ENCODE peak calls at places on chromosomes 16 and 17, in six cellular contexts. One of them, this sample, is unnamed.

GRCh38 chr17:18006495-18007239 is 32.3 kb downstream of the ATPAF2 start:
- DNase-seq in colonic mucosa: no peak
- DNase-seq in SK-N-SH: no peak
- DNase-seq in foreskin fibroblast: no peak
- DNase-seq in A673: no peak
- DNase-seq in type B pancreatic cell: no peak
- DNase-seq in this sample: peak; percentile 76

GRCh38 chr17:2438823-2439222 is 38.0 kb upstream of the MNT start:
- DNase-seq in colonic mucosa: no peak
- DNase-seq in SK-N-SH: no peak
- DNase-seq in foreskin fibroblast: no peak
- DNase-seq in A673: no peak
- DNase-seq in type B pancreatic cell: no peak
- DNase-seq in this sample: no peak

GRCh38 chr16:23131841-23132576 is 17.2 kb downstream of the USP31 start:
- DNase-seq in colonic mucosa: no peak
- DNase-seq in SK-N-SH: no peak
- DNase-seq in foreskin fibroblast: no peak
- DNase-seq in A673: no peak
- DNase-seq in type B pancreatic cell: no peak
- DNase-seq in this sample: no peak

GRCh38 chr17:46885415-46885814 is 34.0 kb downstream of the WNT9B start:
- DNase-seq in colonic mucosa: no peak
- DNase-seq in SK-N-SH: no peak
- DNase-seq in foreskin fibroblast: no peak
- DNase-seq in A673: no peak
- DNase-seq in type B pancreatic cell: no peak
- DNase-seq in this sample: no peak

GRCh38 chr17:82205720-82206508 is 6.7 kb downstream of the CCDC57 start:
- DNase-seq in colonic mucosa: peak; percentile 88
- DNase-seq in SK-N-SH: peak; percentile 92
- DNase-seq in foreskin fibroblast: peak; percentile 85
- DNase-seq in A673: peak; percentile 91
- DNase-seq in type B pancreatic cell: no peak
- DNase-seq in this sample: peak; percentile 91

GRCh38 chr16:252366-253337 is 18.0 kb downstream of the FAM234A start:
- DNase-seq in colonic mucosa: peak; percentile 84
- DNase-seq in SK-N-SH: no peak
- DNase-seq in foreskin fibroblast: no peak
- DNase-seq in A673: no peak
- DNase-seq in type B pancreatic cell: no peak
- DNase-seq in this sample: no peak

GRCh38 chr17:27226611-27227234 is 67.2 kb upstream of the WSB1 start:
- DNase-seq in colonic mucosa: no peak
- DNase-seq in SK-N-SH: no peak
- DNase-seq in foreskin fibroblast: peak; percentile 52
- DNase-seq in A673: no peak
- DNase-seq in type B pancreatic cell: no peak
- DNase-seq in this sample: no peak

GRCh38 chr17:80959330-80960036 is 32.2 kb upstream of the CHMP6 start:
- DNase-seq in colonic mucosa: peak; percentile 63
- DNase-seq in SK-N-SH: peak; percentile 69
- DNase-seq in foreskin fibroblast: peak; percentile 62
- DNase-seq in A673: no peak
- DNase-seq in type B pancreatic cell: no peak
- DNase-seq in this sample: peak; percentile 90

GRCh38 chr16:19184823-19185509 is 16.9 kb downstream of the SYT17 start:
- DNase-seq in colonic mucosa: no peak
- DNase-seq in SK-N-SH: no peak
- DNase-seq in foreskin fibroblast: no peak
- DNase-seq in A673: no peak
- DNase-seq in type B pancreatic cell: no peak
- DNase-seq in this sample: no peak

GRCh38 chr16:31876955-31877828 is 3.6 kb downstream of the ZNF267 start:
- DNase-seq in colonic mucosa: no peak
- DNase-seq in SK-N-SH: no peak
- DNase-seq in foreskin fibroblast: peak; percentile 78
- DNase-seq in A673: no peak
- DNase-seq in type B pancreatic cell: no peak
- DNase-seq in this sample: no peak

GRCh38 chr17:58617563-58617962 is 74.3 kb downstream of the TEX14 start:
- DNase-seq in colonic mucosa: no peak
- DNase-seq in SK-N-SH: no peak
- DNase-seq in foreskin fibroblast: no peak
- DNase-seq in A673: no peak
- DNase-seq in type B pancreatic cell: no peak
- DNase-seq in this sample: no peak

GRCh38 chr17:81302861-81303326 is 7.8 kb upstream of the SLC38A10 start:
- DNase-seq in colonic mucosa: no peak
- DNase-seq in SK-N-SH: peak; percentile 87
- DNase-seq in foreskin fibroblast: no peak
- DNase-seq in A673: no peak
- DNase-seq in type B pancreatic cell: no peak
- DNase-seq in this sample: no peak

GRCh38 chr17:6461246-6461645 is 17.0 kb downstream of the PIMREG start:
- DNase-seq in colonic mucosa: no peak
- DNase-seq in SK-N-SH: no peak
- DNase-seq in foreskin fibroblast: no peak
- DNase-seq in A673: no peak
- DNase-seq in type B pancreatic cell: no peak
- DNase-seq in this sample: no peak

GRCh38 chr16:7025616-7026190 is 306.9 kb upstream of the RBFOX1 start:
- DNase-seq in colonic mucosa: peak; percentile 75
- DNase-seq in SK-N-SH: peak; percentile 79
- DNase-seq in foreskin fibroblast: no peak
- DNase-seq in A673: peak; percentile 69
- DNase-seq in type B pancreatic cell: peak; percentile 85
- DNase-seq in this sample: no peak

GRCh38 chr16:2026461-2027023 is at the start of gene NHERF2:
- DNase-seq in colonic mucosa: no peak
- DNase-seq in SK-N-SH: peak; percentile 90
- DNase-seq in foreskin fibroblast: no peak
- DNase-seq in A673: peak; percentile 55
- DNase-seq in type B pancreatic cell: no peak
- DNase-seq in this sample: peak; percentile 85

GRCh38 chr16:67169011-67169451 is 1.3 kb upstream of the NOL3 start:
- DNase-seq in colonic mucosa: peak; percentile 28
- DNase-seq in SK-N-SH: no peak
- DNase-seq in foreskin fibroblast: no peak
- DNase-seq in A673: no peak
- DNase-seq in type B pancreatic cell: no peak
- DNase-seq in this sample: no peak

GRCh38 chr17:56638536-56639177 is 45.2 kb downstream of the NOG start:
- DNase-seq in colonic mucosa: no peak
- DNase-seq in SK-N-SH: no peak
- DNase-seq in foreskin fibroblast: no peak
- DNase-seq in A673: peak; percentile 36
- DNase-seq in type B pancreatic cell: no peak
- DNase-seq in this sample: no peak

GRCh38 chr17:27538156-27538955 is 82.1 kb downstream of the KSR1 start:
- DNase-seq in colonic mucosa: no peak
- DNase-seq in SK-N-SH: no peak
- DNase-seq in foreskin fibroblast: no peak
- DNase-seq in A673: no peak
- DNase-seq in type B pancreatic cell: no peak
- DNase-seq in this sample: no peak

GRCh38 chr16:67431805-67432476 is 1.0 kb downstream of the HSD11B2 start:
- DNase-seq in colonic mucosa: peak; percentile 59
- DNase-seq in SK-N-SH: peak; percentile 51
- DNase-seq in foreskin fibroblast: no peak
- DNase-seq in A673: no peak
- DNase-seq in type B pancreatic cell: no peak
- DNase-seq in this sample: no peak

GRCh38 chr17:29622337-29623282 is at the start of gene CORO6:
- DNase-seq in colonic mucosa: peak; percentile 68
- DNase-seq in SK-N-SH: peak; percentile 95
- DNase-seq in foreskin fibroblast: no peak
- DNase-seq in A673: peak; percentile 78
- DNase-seq in type B pancreatic cell: peak; percentile 79
- DNase-seq in this sample: no peak

GRCh38 chr17:57948555-57949420 is 6.4 kb downstream of the CUEDC1 start:
- DNase-seq in colonic mucosa: no peak
- DNase-seq in SK-N-SH: no peak
- DNase-seq in foreskin fibroblast: peak; percentile 95
- DNase-seq in A673: peak; percentile 77
- DNase-seq in type B pancreatic cell: no peak
- DNase-seq in this sample: no peak

GRCh38 chr16:53911506-53911905 is 207.6 kb downstream of the FTO start:
- DNase-seq in colonic mucosa: no peak
- DNase-seq in SK-N-SH: no peak
- DNase-seq in foreskin fibroblast: no peak
- DNase-seq in A673: no peak
- DNase-seq in type B pancreatic cell: no peak
- DNase-seq in this sample: no peak

GRCh38 chr16:1163567-1164055 is 10.7 kb downstream of the CACNA1H start:
- DNase-seq in colonic mucosa: no peak
- DNase-seq in SK-N-SH: no peak
- DNase-seq in foreskin fibroblast: no peak
- DNase-seq in A673: no peak
- DNase-seq in type B pancreatic cell: no peak
- DNase-seq in this sample: no peak

GRCh38 chr17:65389956-65390355 is 171.5 kb downstream of the AXIN2 start:
- DNase-seq in colonic mucosa: no peak
- DNase-seq in SK-N-SH: no peak
- DNase-seq in foreskin fibroblast: peak; percentile 84
- DNase-seq in A673: peak; percentile 33
- DNase-seq in type B pancreatic cell: no peak
- DNase-seq in this sample: no peak

GRCh38 chr16:81848306-81848853 is 69.3 kb downstream of the PLCG2 start:
- DNase-seq in colonic mucosa: no peak
- DNase-seq in SK-N-SH: no peak
- DNase-seq in foreskin fibroblast: no peak
- DNase-seq in A673: no peak
- DNase-seq in type B pancreatic cell: no peak
- DNase-seq in this sample: no peak

GRCh38 chr17:40541060-40541872 is 24.0 kb downstream of the CCR7 start:
- DNase-seq in colonic mucosa: no peak
- DNase-seq in SK-N-SH: no peak
- DNase-seq in foreskin fibroblast: no peak
- DNase-seq in A673: no peak
- DNase-seq in type B pancreatic cell: no peak
- DNase-seq in this sample: no peak

GRCh38 chr16:1941924-1942809 is 832 bp downstream of the MSRB1 start:
- DNase-seq in colonic mucosa: peak; percentile 50
- DNase-seq in SK-N-SH: no peak
- DNase-seq in foreskin fibroblast: no peak
- DNase-seq in A673: no peak
- DNase-seq in type B pancreatic cell: no peak
- DNase-seq in this sample: no peak

GRCh38 chr17:64269687-64270649 is 6.9 kb upstream of the TEX2 start:
- DNase-seq in colonic mucosa: no peak
- DNase-seq in SK-N-SH: peak; percentile 49
- DNase-seq in foreskin fibroblast: no peak
- DNase-seq in A673: no peak
- DNase-seq in type B pancreatic cell: no peak
- DNase-seq in this sample: no peak

GRCh38 chr16:88899901-88900648 is 33.6 kb upstream of the PABPN1L start:
- DNase-seq in colonic mucosa: no peak
- DNase-seq in SK-N-SH: no peak
- DNase-seq in foreskin fibroblast: no peak
- DNase-seq in A673: no peak
- DNase-seq in type B pancreatic cell: no peak
- DNase-seq in this sample: no peak
- TF ChIP-seq CTCF in colonic mucosa: no peak
- TF ChIP-seq CTCF in SK-N-SH: no peak
- TF ChIP-seq CTCF in foreskin fibroblast: no peak
- TF ChIP-seq CTCF in A673: no peak
- TF ChIP-seq CTCF in type B pancreatic cell: no peak
- TF ChIP-seq CTCF in this sample: no peak

DNA sequence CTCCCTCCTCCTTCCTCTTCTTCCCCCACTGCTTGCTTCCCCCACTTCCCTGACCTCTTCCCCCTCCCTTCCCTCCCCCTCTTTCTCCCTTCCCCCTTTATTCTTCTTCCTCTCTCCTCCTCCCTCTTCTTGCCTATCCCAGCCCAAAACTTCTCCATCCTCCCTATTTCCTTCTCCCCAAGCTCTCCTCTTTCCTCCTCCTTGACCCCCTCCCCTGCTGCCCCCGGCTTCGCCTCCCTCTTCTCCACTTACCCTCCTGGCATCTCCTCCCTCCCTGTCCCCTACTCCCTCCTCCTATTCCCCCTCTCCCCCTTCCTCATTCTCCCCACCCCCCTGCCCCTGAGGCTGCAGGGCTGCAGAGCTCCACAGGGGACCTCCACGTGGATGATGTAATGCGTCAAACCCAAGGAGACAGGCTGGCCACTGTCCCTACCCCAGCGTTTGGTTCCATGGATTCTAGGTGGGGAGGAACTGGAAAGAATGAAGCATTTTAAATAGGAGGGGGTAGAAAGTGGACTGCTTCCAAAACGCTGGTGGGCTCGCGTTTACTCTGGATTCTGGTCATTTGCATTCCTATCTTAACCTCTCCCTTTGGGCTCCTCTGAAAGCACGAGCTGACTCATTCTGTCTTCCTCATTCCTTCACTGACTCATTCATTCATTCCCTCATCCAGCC is 687 bp upstream of the COTL1 start:
- DNase-seq in colonic mucosa: no peak
- DNase-seq in SK-N-SH: peak; percentile 63
- DNase-seq in foreskin fibroblast: peak; percentile 93
- DNase-seq in A673: peak; percentile 61
- DNase-seq in type B pancreatic cell: no peak
- DNase-seq in this sample: peak; percentile 91
- TF ChIP-seq CTCF in colonic mucosa: no peak
- TF ChIP-seq CTCF in SK-N-SH: no peak
- TF ChIP-seq CTCF in foreskin fibroblast: no peak
- TF ChIP-seq CTCF in A673: no peak
- TF ChIP-seq CTCF in type B pancreatic cell: peak; percentile 16
- TF ChIP-seq CTCF in this sample: no peak

GRCh38 chr17:44385287-44386181 is 3.9 kb downstream of the ITGA2B start:
- DNase-seq in colonic mucosa: peak; percentile 87
- DNase-seq in SK-N-SH: peak; percentile 97
- DNase-seq in foreskin fibroblast: peak; percentile 49
- DNase-seq in A673: peak; percentile 72
- DNase-seq in type B pancreatic cell: peak; percentile 89
- DNase-seq in this sample: no peak
- TF ChIP-seq CTCF in colonic mucosa: no peak
- TF ChIP-seq CTCF in SK-N-SH: peak; percentile 36
- TF ChIP-seq CTCF in foreskin fibroblast: no peak
- TF ChIP-seq CTCF in A673: peak; percentile 21
- TF ChIP-seq CTCF in type B pancreatic cell: peak; percentile 39
- TF ChIP-seq CTCF in this sample: peak; percentile 36

GRCh38 chr17:75695830-75696271 is 25.4 kb upstream of the ITGB4 start:
- DNase-seq in colonic mucosa: peak; percentile 75
- DNase-seq in SK-N-SH: no peak
- DNase-seq in foreskin fibroblast: no peak
- DNase-seq in A673: no peak
- DNase-seq in type B pancreatic cell: no peak
- DNase-seq in this sample: no peak

GRCh38 chr17:75692976-75693375 is 25.8 kb downstream of the SAP30BP start:
- DNase-seq in colonic mucosa: no peak
- DNase-seq in SK-N-SH: no peak
- DNase-seq in foreskin fibroblast: no peak
- DNase-seq in A673: no peak
- DNase-seq in type B pancreatic cell: no peak
- DNase-seq in this sample: no peak

GRCh38 chr17:75694536-75694935 is 26.7 kb upstream of the ITGB4 start:
- DNase-seq in colonic mucosa: no peak
- DNase-seq in SK-N-SH: no peak
- DNase-seq in foreskin fibroblast: no peak
- DNase-seq in A673: no peak
- DNase-seq in type B pancreatic cell: no peak
- DNase-seq in this sample: no peak

GRCh38 chr17:75695141-75695829 is 26.0 kb upstream of the ITGB4 start:
- DNase-seq in colonic mucosa: no peak
- DNase-seq in SK-N-SH: no peak
- DNase-seq in foreskin fibroblast: peak; percentile 72
- DNase-seq in A673: no peak
- DNase-seq in type B pancreatic cell: no peak
- DNase-seq in this sample: no peak

GRCh38 chr17:75693500-75694481 is 26.7 kb downstream of the SAP30BP start:
- DNase-seq in colonic mucosa: no peak
- DNase-seq in SK-N-SH: peak; percentile 85
- DNase-seq in foreskin fibroblast: peak; percentile 97
- DNase-seq in A673: peak; percentile 93
- DNase-seq in type B pancreatic cell: no peak
- DNase-seq in this sample: peak; percentile 99
- TF ChIP-seq CTCF in colonic mucosa: no peak
- TF ChIP-seq CTCF in SK-N-SH: peak; percentile 53
- TF ChIP-seq CTCF in foreskin fibroblast: peak; percentile 21
- TF ChIP-seq CTCF in A673: no peak
- TF ChIP-seq CTCF in type B pancreatic cell: no peak
- TF ChIP-seq CTCF in this sample: peak; percentile 37

This sample was measured in osteocyte.